ENCODE peak calls at places on chromosomes 12 and 14, in nine cellular contexts. D is effector CD4-positive, alpha-beta T cell; L is CD8-positive, alpha-beta memory T cell; H is cardiac fibroblast; P is mucosa of gallbladder; I is T-helper 2 cell; R is WTC11; S is A172; X is posterior cingulate gyrus. A is an unnamed sample.

GRCh38 chr12:563250-563781 is 99.9 kb downstream of the NINJ2 start:
- DNase-seq in D (peak; percentile 45), L (peak; percentile 84), H (no peak), P (no peak), I (peak; percentile 91), R (no peak), S (no peak), X (no peak), A (no peak)

GRCh38 chr14:92093320-92093719 is 13.1 kb downstream of the ATXN3 start:
- DNase-seq in D (no peak), L (no peak), H (no peak), P (no peak), I (no peak), R (no peak), S (no peak), X (no peak), A (peak; percentile 14)

GRCh38 chr12:16218934-16219718 is 58.4 kb downstream of the SLC15A5 start:
- DNase-seq in D (no peak), L (no peak), H (no peak), P (no peak), I (no peak), R (no peak), S (no peak), X (no peak), A (no peak)

GRCh38 chr12:29634057-29634456 is 136.6 kb upstream of the OVCH1 start:
- DNase-seq in D (no peak), L (no peak), H (peak; percentile 56), P (no peak), I (no peak), R (no peak), S (no peak), X (no peak), A (peak; percentile 48)

GRCh38 chr12:25995906-25996305 is 37.4 kb downstream of the RASSF8 start:
- DNase-seq in D (no peak), L (no peak), H (no peak), P (no peak), I (no peak), R (no peak), S (no peak), X (no peak), A (no peak)

GRCh38 chr12:110561471-110562201 is 21.5 kb downstream of the PPTC7 start:
- DNase-seq in D (no peak), L (peak; percentile 15), H (no peak), P (no peak), I (no peak), R (no peak), S (no peak), X (no peak), A (no peak)

GRCh38 chr12:57454566-57455373 is at the start of gene INHBE:
- DNase-seq in D (no peak), L (no peak), H (peak; percentile 80), P (peak; percentile 73), I (no peak), R (peak; percentile 96), S (peak; percentile 19), X (peak; percentile 66), A (peak; percentile 69)

GRCh38 chr12:105574056-105574715 is 243.7 kb downstream of the C12orf75 start:
- DNase-seq in D (no peak), L (no peak), H (no peak), P (no peak), I (no peak), R (no peak), S (peak; percentile 46), X (no peak), A (no peak)

GRCh38 chr12:123118397-123118945 is 32.4 kb downstream of the PITPNM2 start:
- DNase-seq in D (no peak), L (no peak), H (no peak), P (peak; percentile 48), I (no peak), R (no peak), S (no peak), X (no peak), A (peak; percentile 90)

GRCh38 chr12:70197362-70197744 is 45.9 kb upstream of the CNOT2 start:
- DNase-seq in D (no peak), L (no peak), H (peak; percentile 48), P (no peak), I (no peak), R (no peak), S (no peak), X (no peak), A (no peak)

A was measured in HCEC 1CT.